ENCODE peak calls at places on chromosomes 1 and 21, in nine cellular contexts. T is heart left ventricle; I is neuronal stem cell; A is T-helper 9 cell; V is NCI-H1105; D is stimulated activated CD4-positive, alpha-beta T cell treated with anti-CD3 and anti-CD28 coated beads, Interleukin-15, amount 100 ng/mL, for 1 hour; K is GM13977; X is NCI-H748 treated with DMSO at 0.1 percent for 48 hours; F is CD4-positive, alpha-beta T cell. N is an unnamed sample.
A peak's percentile ranks its signal among the peaks of the same experiment; 100 is the strongest.

GRCh38 chr1:114154963-114155322 is 1.3 kb upstream of the SYT6 start:
- DNase-seq in T (no peak), I (no peak), A (no peak), V (no peak), D (no peak), K (no peak), X (no peak), F (no peak), N (no peak)

GRCh38 chr1:223706077-223706988 is 6.0 kb upstream of the CAPN2 start:
- DNase-seq in T (no peak), I (no peak), A (no peak), V (peak; percentile 51), D (no peak), K (no peak), X (no peak), F (no peak), N (peak; percentile 76)

GRCh38 chr1:225882008-225882698 is at the start of gene TMEM63A:
- DNase-seq in T (peak; percentile 96), I (peak; percentile 85), A (peak; percentile 91), V (no peak), D (peak; percentile 82), K (peak; percentile 97), X (no peak), F (peak; percentile 89), N (peak; percentile 78)

GRCh38 chr21:28928578-28929124 is 64.0 kb downstream of the LTN1 start:
- DNase-seq in T (no peak), I (no peak), A (no peak), V (no peak), D (no peak), K (no peak), X (no peak), F (no peak), N (no peak)

GRCh38 chr1:33176362-33176850 is 5.4 kb downstream of the TRIM62 start:
- DNase-seq in T (no peak), I (no peak), A (no peak), V (no peak), D (no peak), K (no peak), X (no peak), F (no peak), N (no peak)

GRCh38 chr1:58815069-58815679 is 31.3 kb upstream of the JUN start:
- DNase-seq in T (peak; percentile 84), I (peak; percentile 36), A (peak; percentile 41), V (no peak), D (peak; percentile 18), K (peak; percentile 81), X (no peak), F (peak; percentile 16), N (peak; percentile 93)

GRCh38 chr1:66725885-66726665 is 26.2 kb upstream of the DYNLT5 start:
- DNase-seq in T (peak; percentile 41), I (peak; percentile 66), A (peak; percentile 31), V (peak; percentile 47), D (peak; percentile 13), K (no peak), X (peak; percentile 66), F (peak; percentile 33), N (peak; percentile 57)

GRCh38 chr21:33230518-33231324 is 983 bp downstream of the IFNAR2 start:
- DNase-seq in T (peak; percentile 72), I (peak; percentile 56), A (peak; percentile 37), V (peak; percentile 10), D (no peak), K (peak; percentile 60), X (no peak), F (no peak), N (peak; percentile 37)

GRCh38 chr1:9758559-9759121 is 65.1 kb downstream of the CLSTN1 start:
- DNase-seq in T (no peak), I (no peak), A (no peak), V (no peak), D (no peak), K (no peak), X (no peak), F (no peak), N (no peak)

GRCh38 chr1:75035536-75035935 is 98.7 kb upstream of the LHX8 start:
- DNase-seq in T (no peak), I (no peak), A (no peak), V (no peak), D (no peak), K (no peak), X (no peak), F (no peak), N (no peak)

GRCh38 chr21:43306911-43307676 is 119.8 kb downstream of the SIK1 start:
- DNase-seq in T (peak; percentile 61), I (no peak), A (no peak), V (no peak), D (no peak), K (no peak), X (no peak), F (no peak), N (peak; percentile 17)

GRCh38 chr1:198560093-198560638 is 19.7 kb upstream of the ATP6V1G3 start:
- DNase-seq in T (no peak), I (no peak), A (no peak), V (peak; percentile 88), D (no peak), K (no peak), X (no peak), F (no peak), N (no peak)

GRCh38 chr1:5720045-5720444 is 272.2 kb downstream of the NPHP4 start:
- DNase-seq in T (no peak), I (no peak), A (no peak), V (no peak), D (no peak), K (no peak), X (no peak), F (no peak), N (no peak)

GRCh38 chr1:184959626-184960025 is 14.7 kb downstream of the NIBAN1 start:
- DNase-seq in T (no peak), I (no peak), A (no peak), V (no peak), D (no peak), K (no peak), X (no peak), F (no peak), N (peak; percentile 30)

GRCh38 chr21:42218836-42219605 is at the start of gene ABCG1:
- DNase-seq in T (peak; percentile 67), I (peak; percentile 53), A (peak; percentile 50), V (peak; percentile 46), D (no peak), K (peak; percentile 67), X (peak; percentile 34), F (no peak), N (no peak)

GRCh38 chr1:203186446-203187305 is at the start of gene CHI3L1:
- DNase-seq in T (no peak), I (no peak), A (no peak), V (no peak), D (no peak), K (no peak), X (no peak), F (no peak), N (no peak)